ENCODE peak calls at places on chromosomes 4 and X, in eight cellular contexts. U, I, W, O, D, V, G and J are unnamed samples.

GRCh38 chrX:134908235-134908834 is 82.5 kb upstream of the SMIM10 start:
- DNase-seq in U (peak; percentile 30), I (peak; percentile 52), W (no peak), O (no peak), D (no peak), V (peak; percentile 29), G (no peak), J (no peak)

GRCh38 chr4:41324861-41325260 is 68.1 kb downstream of the UCHL1 start:
- DNase-seq in U (no peak), I (no peak), W (no peak), O (no peak), D (no peak), V (no peak), G (no peak), J (no peak)

GRCh38 chr4:163554870-163555465 is 60.5 kb downstream of the TMA16 start:
- DNase-seq in U (peak; percentile 51), I (peak; percentile 29), W (no peak), O (no peak), D (no peak), V (peak; percentile 68), G (no peak), J (no peak)

GRCh38 chr4:139692300-139693012 is 26.8 kb downstream of the MGST2 start:
- DNase-seq in U (no peak), I (no peak), W (no peak), O (no peak), D (no peak), V (no peak), G (no peak), J (no peak)

GRCh38 chrX:46713672-46714487 is 45.0 kb downstream of the SLC9A7 start:
- DNase-seq in U (peak; percentile 54), I (peak; percentile 19), W (peak; percentile 24), O (peak; percentile 61), D (no peak), V (no peak), G (no peak), J (no peak)

GRCh38 chr4:80507507-80507906 is 172.0 kb downstream of the CFAP299 start:
- DNase-seq in U (no peak), I (no peak), W (no peak), O (no peak), D (no peak), V (peak; percentile 85), G (no peak), J (no peak)

GRCh38 chr4:150078996-150079581 is 844 bp downstream of the DCLK2 start:
- DNase-seq in U (peak; percentile 30), I (peak; percentile 38), W (peak; percentile 57), O (no peak), D (no peak), V (no peak), G (peak; percentile 74), J (peak; percentile 84)

GRCh38 chr4:185520119-185520518 is 15.2 kb downstream of the PDLIM3 start:
- DNase-seq in U (peak; percentile 83), I (no peak), W (no peak), O (peak; percentile 85), D (no peak), V (no peak), G (no peak), J (no peak)

GRCh38 chr4:112604590-112604989 is 32.1 kb downstream of the ZGRF1 start:
- DNase-seq in U (peak; percentile 79), I (peak; percentile 58), W (peak; percentile 48), O (peak; percentile 16), D (no peak), V (peak; percentile 46), G (no peak), J (no peak)

GRCh38 chrX:65706041-65706828 is 38.8 kb downstream of the MSN start:
- DNase-seq in U (peak; percentile 72), I (peak; percentile 79), W (no peak), O (peak; percentile 72), D (peak; percentile 70), V (no peak), G (no peak), J (no peak)

GRCh38 chr4:182133033-182133432 is 110.2 kb upstream of the TENM3 start:
- DNase-seq in U (no peak), I (no peak), W (no peak), O (no peak), D (no peak), V (no peak), G (no peak), J (no peak)

GRCh38 chr4:48428926-48429325 is 54.2 kb upstream of the SLC10A4 start:
- DNase-seq in U (no peak), I (no peak), W (no peak), O (no peak), D (no peak), V (no peak), G (no peak), J (no peak)

GRCh38 chrX:2689773-2690666 is 1.1 kb upstream of the CD99 start:
- DNase-seq in U (no peak), I (no peak), W (peak; percentile 35), O (no peak), D (no peak), V (no peak), G (peak; percentile 81), J (no peak)

GRCh38 chrX:13899607-13900006 is 82.7 kb upstream of the GPM6B start:
- DNase-seq in U (peak; percentile 98), I (peak; percentile 5), W (no peak), O (peak; percentile 86), D (no peak), V (no peak), G (no peak), J (no peak)

DNA sequence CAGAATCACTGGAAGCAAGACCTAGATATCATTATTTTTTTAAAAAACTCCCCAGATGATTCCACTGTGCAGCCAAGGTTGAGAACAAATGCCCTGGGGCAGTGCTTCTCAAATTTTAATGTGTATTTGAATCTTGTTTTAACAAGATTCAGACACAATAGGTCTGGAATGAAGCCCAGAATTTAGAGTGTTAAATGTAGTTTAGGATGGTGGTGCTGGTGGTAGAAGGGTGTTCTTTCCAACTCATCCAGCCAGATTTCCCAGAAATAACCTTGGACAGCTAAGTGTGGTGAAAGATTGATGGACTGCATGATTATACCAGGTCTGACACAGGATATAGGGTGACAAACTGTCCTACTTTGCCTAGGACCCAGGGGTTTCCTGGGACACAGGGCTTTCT is 120.1 kb upstream of the MED14 start:
- DNase-seq in U (peak; percentile 72), I (peak; percentile 18), W (no peak), O (peak; percentile 17), D (no peak), V (no peak), G (no peak), J (no peak)
- TF ChIP-seq CTCF in U (no peak), I (no peak), W (no peak), O (no peak), D (no peak), V (no peak), G (no peak), J (no peak)

DNA sequence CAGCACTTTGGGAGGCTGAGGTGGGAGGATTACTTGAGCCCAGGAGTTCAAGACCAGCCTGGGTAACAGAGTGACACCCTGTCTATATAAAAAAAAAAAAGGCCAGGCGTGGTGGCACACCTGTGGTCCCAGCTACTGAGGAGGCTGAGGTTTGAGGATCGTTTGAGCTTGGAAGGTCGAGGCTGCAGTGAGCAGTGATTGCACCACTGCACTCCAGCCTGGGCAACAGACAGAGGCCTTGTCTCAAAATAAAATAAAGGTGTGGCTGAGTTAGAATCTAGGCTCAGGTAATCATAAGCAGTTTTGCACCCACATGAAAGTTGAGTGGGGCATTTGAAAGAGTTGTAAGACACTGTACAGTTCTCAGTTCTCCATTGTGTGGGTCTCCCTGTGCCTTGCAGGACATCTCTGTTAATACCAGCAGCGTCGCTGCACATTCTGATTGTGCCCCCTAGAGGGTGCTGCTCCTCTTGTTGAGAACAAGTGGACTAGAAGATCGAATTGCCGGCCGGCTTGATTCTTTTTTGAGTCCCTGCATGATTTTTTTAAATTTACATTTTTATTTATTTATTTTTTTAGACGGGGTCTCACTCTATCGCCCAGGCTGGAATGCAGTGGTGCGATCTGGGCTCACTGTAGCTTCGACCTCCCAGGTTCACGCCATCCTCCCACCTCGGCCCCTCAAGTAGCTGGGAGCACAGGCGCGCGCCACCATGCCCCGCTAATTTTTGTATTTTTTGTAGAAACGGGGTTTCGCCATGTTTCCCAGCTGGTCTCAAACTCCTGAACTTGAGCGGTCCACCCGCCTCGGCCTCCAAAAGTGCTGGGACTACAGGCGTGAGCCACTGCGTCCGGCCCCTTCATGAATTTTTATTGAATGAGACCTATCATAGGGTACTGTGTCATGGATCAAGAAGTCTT is 73.6 kb upstream of the RBMX start:
- DNase-seq in U (peak; percentile 75), I (peak; percentile 53), W (peak; percentile 47), O (peak; percentile 41), D (peak; percentile 74), V (peak; percentile 68), G (peak; percentile 72), J (no peak)
- TF ChIP-seq CTCF in U (peak; percentile 70), I (peak; percentile 72), W (peak; percentile 76), O (peak; percentile 54), D (no peak), V (peak; percentile 69), G (peak; percentile 11), J (peak; percentile 72)

GRCh38 chr4:110970642-110971041 is 347.8 kb upstream of the PITX2 start:
- DNase-seq in U (peak; percentile 61), I (peak; percentile 66), W (peak; percentile 2), O (peak; percentile 5), D (no peak), V (peak; percentile 71), G (no peak), J (no peak)
- TF ChIP-seq CTCF in U (peak; percentile 69), I (peak; percentile 79), W (peak; percentile 60), O (peak; percentile 39), D (no peak), V (peak; percentile 90), G (no peak), J (peak; percentile 23)

DNA sequence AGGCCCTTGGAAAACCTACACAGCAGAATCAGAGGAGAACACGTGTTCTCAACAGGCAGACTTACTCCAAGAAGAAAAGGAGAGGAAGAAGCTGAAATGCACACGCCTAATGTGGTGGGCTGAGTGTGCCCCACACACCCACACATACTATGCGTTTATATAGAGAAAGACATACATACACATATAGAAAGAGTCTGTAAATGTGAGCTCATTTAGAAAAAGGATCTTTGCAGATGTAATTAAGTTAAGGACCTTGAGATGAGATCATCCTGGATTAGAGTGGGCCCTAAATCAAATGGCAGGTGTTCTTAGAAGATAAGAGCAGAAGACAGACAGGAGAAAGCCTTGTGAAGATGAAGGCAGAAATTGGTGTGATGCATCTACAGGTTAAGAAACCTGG is 87.2 kb upstream of the KLF3 start:
- DNase-seq in U (no peak), I (no peak), W (no peak), O (no peak), D (no peak), V (no peak), G (no peak), J (no peak)
- TF ChIP-seq CTCF in U (no peak), I (no peak), W (no peak), O (no peak), D (no peak), V (no peak), G (no peak), J (no peak)